ENCODE peak calls at places on chromosomes 6 and 20, in six cellular contexts. M, G, W, Y, J and E are unnamed samples.

GRCh38 chr20:856361-856775 is 22.9 kb downstream of the FAM110A start:
- DNase-seq in Y (no peak), G (no peak), J (no peak), M (no peak), W (no peak), E (no peak)

GRCh38 chr6:33208089-33208967 is at the start of gene RING1:
- DNase-seq in J (peak), Y (no peak), W (peak), G (peak), M (no peak), E (peak)

GRCh38 chr20:11853359-11853758 is 64.3 kb upstream of the BTBD3 start:
- DNase-seq in W (no peak), M (no peak), G (no peak), Y (no peak), J (no peak), E (no peak)

GRCh38 chr6:41705996-41706835 is 29.2 kb downstream of the TFEB start:
- DNase-seq in G (peak), W (peak), M (peak), Y (peak), J (peak), E (peak)

GRCh38 chr6:148831064-148831463 is 84.2 kb downstream of the UST start:
- DNase-seq in G (no peak), W (no peak), J (no peak), Y (no peak), M (no peak), E (no peak)

GRCh38 chr6:19873031-19873430 is 35.9 kb downstream of the ID4 start:
- DNase-seq in J (peak), G (peak), W (no peak), M (no peak), Y (no peak), E (no peak)

GRCh38 chr6:7124114-7124513 is 16.4 kb downstream of the RREB1 start:
- DNase-seq in W (no peak), G (no peak), Y (no peak), J (no peak), M (no peak), E (no peak)

GRCh38 chr20:45629496-45630100 is at the start of gene WFDC10A:
- DNase-seq in M (peak), W (peak), J (peak), G (peak), Y (no peak), E (peak)

GRCh38 chr20:57398231-57398821 is 7.1 kb downstream of the RBM38 start:
- DNase-seq in W (no peak), G (no peak), M (no peak), J (no peak), Y (peak), E (no peak)

GRCh38 chr20:58690351-58690750 is 2.2 kb upstream of the NPEPL1 start:
- DNase-seq in Y (no peak), M (no peak), G (no peak), J (no peak), W (no peak), E (no peak)

GRCh38 chr20:24694157-24694726 is 224.8 kb downstream of the SYNDIG1 start:
- DNase-seq in M (no peak), W (no peak), Y (no peak), J (peak), G (no peak), E (no peak)

GRCh38 chr6:38279423-38279822 is 360.3 kb downstream of the BTBD9 start:
- DNase-seq in J (peak), W (no peak), G (no peak), M (no peak), Y (no peak), E (no peak)

GRCh38 chr6:139334791-139335446 is 39.5 kb downstream of the CITED2 start:
- DNase-seq in M (no peak), G (no peak), Y (no peak), W (no peak), J (no peak), E (peak)

GRCh38 chr6:47016236-47016635 is 25.9 kb downstream of the ADGRF1 start:
- DNase-seq in Y (no peak), W (no peak), G (no peak), M (no peak), J (no peak), E (no peak)

GRCh38 chr6:358432-358831 is 33.1 kb upstream of the IRF4 start:
- DNase-seq in M (no peak), J (no peak), W (no peak), G (no peak), Y (no peak), E (no peak)
- TF ChIP-seq GABPA in M (no peak), J (no peak), W (no peak), G (no peak), Y (no peak), E (no peak)

DNA sequence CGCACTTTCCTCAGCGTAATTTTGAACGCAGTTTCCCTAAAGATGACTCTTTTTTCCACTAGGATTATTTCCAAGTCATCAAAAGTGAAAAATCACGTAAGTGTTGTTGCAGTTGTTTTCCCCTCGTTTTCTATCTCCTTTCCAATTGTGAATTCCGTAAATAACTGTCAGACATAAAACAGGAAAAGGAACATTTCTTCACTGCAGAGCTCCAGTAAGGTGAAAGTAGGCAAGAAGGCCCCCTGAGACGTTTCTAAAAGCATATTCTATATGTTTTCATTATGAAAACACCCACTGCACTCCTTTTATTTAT is 17.7 kb downstream of the HIVEP2 start:
- DNase-seq in W (no peak), M (no peak), Y (no peak), G (no peak), J (no peak), E (no peak)
- H3K4me3 ChIP-seq in W (peak), M (peak), Y (peak), G (peak), J (peak), E (peak)

GRCh38 chr20:15346657-15347280 is 1009.4 kb upstream of the FLRT3 start:
- DNase-seq in W (no peak), G (no peak), M (no peak), Y (no peak), J (no peak), E (no peak)
- TF ChIP-seq GABPA in W (no peak), G (no peak), M (no peak), Y (no peak), J (no peak), E (no peak)

DNA sequence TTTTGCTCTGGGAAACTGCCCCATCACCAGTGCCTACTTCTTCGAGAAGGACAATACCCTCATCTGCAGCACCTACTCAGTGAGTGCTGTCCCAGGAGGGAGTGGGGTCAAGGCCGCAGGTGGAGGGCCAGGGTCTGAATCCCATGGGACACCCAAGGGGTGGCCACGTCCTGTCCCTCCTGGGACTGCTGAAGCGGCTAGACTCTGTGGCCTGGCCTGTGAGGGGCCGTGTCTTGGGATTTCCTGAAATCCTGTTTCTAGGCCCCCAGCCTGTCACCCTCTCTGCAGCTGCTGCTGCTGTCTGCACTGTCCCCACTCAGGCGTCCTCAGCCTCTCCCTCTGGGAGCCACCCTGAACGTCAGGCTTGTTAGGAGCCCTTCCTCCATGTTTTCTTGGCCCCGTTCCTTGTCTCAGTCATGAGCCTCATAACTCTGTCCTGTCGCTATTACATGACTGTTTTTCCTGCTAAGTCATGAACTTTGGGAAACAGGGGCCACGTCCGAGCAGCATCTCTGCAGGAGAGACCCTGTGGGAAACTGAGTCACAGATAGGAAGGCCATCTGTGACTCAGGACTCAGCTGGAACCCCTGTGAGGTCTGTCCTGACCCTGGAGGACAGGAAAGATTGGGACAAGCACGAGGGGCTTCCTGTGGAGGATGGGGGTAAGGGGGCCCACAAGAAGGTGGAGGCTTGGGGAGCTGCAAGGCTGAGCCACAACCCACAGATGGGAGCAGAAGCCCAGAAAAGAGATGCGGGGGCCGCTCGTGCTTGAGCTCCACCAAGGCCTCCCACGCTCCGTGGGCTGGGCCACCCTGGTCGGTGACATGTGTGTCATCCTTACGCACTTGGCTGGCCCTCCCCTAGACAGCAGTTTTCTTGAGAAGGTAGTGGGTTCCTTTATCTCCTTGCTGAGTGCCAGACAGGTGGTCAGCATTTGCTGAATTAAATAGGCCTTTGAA is 49.9 kb downstream of the EFCAB8 start:
- DNase-seq in G (no peak), M (no peak), Y (no peak), J (no peak), W (no peak), E (no peak)
- H3K4me3 ChIP-seq in G (no peak), M (no peak), Y (no peak), J (no peak), W (no peak), E (no peak)

GRCh38 chr6:81451787-81452186 is 300.7 kb downstream of the TENT5A start:
- DNase-seq in J (no peak), M (no peak), Y (no peak), W (no peak), G (peak), E (no peak)
- TF ChIP-seq GABPA in J (no peak), M (no peak), Y (no peak), W (no peak), G (no peak), E (no peak)

DNA sequence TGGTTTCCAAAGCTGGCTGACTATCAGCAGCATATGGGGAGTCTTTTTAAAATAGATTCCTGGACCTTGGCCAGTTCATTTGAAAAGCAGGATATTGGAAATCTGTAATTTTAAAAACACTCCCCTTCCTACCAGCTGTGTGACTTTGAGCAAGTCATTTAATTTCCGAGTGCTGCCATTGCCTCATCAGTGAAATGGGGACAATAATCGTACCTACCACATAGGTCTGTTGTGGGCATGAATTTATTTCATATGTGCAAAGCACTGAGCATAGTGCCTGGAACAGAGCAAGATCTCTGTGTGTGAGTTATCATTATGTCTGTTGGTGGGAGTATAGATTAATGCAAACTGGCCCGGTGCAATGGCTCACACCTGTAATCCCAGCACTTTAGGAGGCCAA is 40.9 kb upstream of the PTPN1 start:
- DNase-seq in W (no peak), G (no peak), M (no peak), Y (no peak), J (no peak), E (no peak)
- H3K4me3 ChIP-seq in W (no peak), G (no peak), M (no peak), Y (no peak), J (no peak), E (no peak)

DNA sequence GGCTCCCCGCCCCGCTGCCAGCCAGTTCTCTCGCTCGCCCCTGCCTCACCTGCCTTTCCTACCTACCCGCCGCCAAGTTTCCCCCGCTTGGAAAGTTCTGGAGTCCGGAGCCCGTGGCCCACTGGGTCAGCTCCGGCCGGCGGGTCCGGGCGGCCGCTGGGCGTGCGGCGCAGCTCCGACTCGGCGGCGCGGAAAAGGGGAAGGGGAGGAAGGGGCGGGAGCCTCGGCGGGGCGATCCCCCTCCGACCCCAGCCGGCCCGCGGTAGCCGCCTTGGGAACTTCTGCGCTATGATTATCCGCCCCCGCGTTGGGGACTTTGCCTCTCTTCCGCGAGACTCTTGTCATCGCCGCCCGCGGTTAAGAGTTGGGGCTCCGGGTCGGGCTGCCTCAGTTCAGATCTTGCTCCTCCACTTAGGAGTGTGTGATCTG is 31.0 kb downstream of the SF3B5 start:
- DNase-seq in J (no peak), G (no peak), Y (no peak), M (no peak), W (peak), E (no peak)
- TF ChIP-seq GABPA in J (no peak), G (no peak), Y (no peak), M (no peak), W (peak), E (no peak)

GRCh38 chr6:9020001-9020400 is 584.7 kb upstream of the SLC35B3 start:
- DNase-seq in Y (no peak), M (no peak), W (no peak), G (no peak), J (no peak), E (no peak)
- H3K4me3 ChIP-seq in Y (no peak), M (no peak), W (no peak), G (no peak), J (no peak), E (no peak)

GRCh38 chr6:106748547-106749207 is 119.3 kb downstream of the QRSL1 start:
- DNase-seq in W (peak), M (peak), G (no peak), Y (no peak), J (no peak), E (no peak)
- TF ChIP-seq GABPA in W (no peak), M (no peak), G (no peak), Y (no peak), J (no peak), E (no peak)

DNA sequence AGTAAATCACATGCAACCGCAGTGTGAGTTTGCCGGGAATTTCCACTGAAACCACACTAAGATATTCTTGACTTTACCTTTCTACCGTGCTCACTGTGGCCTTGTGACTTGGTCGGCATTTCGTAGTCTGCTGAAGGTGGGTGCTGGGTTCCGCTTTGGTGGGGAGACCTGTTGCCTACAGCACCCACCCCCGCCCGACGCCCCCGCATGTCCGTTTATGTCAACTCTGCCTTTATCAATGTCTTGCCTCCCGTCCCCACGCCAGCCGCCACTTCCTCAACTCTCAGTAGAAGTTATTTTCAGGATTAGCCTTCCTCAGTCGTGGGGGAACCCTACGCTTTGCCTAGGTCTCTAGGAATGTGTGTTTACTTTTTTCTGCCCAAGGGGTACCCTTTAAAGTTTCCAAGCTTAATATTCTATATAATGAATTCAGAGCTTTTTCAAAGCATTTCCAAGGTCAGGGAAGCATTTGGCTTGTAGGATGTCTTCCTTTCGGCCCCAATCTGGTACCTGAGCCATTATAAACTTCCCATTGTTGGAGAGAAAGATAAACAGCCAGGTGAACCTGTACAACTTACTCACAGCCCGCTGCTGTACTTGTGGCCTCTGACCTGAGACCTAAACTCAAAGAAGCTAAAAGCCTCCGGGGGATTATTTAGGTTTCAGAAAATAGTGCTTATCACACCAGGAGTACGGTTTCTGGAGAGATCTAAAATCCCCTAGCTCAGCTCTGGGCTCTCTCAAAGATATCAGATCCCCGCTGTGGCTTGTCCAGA is 54.2 kb downstream of the TBC1D7 start:
- DNase-seq in W (peak), G (no peak), Y (peak), J (no peak), M (no peak), E (peak)
- H3K4me3 ChIP-seq in W (peak), G (no peak), Y (peak), J (no peak), M (no peak), E (peak)